ENCODE peak calls at places on chromosomes 1 and 21, in ten cellular contexts. One of them, this sample, is unnamed.

GRCh38 chr1:40788561-40789341 is 5.2 kb downstream of the KCNQ4 start:
- DNase-seq in GM06990: no peak
- DNase-seq in MCF 10A: no peak
- DNase-seq in PC-3: no peak
- DNase-seq in body of pancreas: no peak
- DNase-seq in cardiac fibroblast: no peak
- DNase-seq in type B pancreatic cell: no peak
- DNase-seq in GM23338: no peak
- DNase-seq in choroid plexus epithelial cell: no peak
- DNase-seq in foreskin fibroblast: no peak
- DNase-seq in this sample: no peak

GRCh38 chr1:198936371-198937083 is 297.7 kb downstream of the PTPRC start:
- DNase-seq in GM06990: no peak
- DNase-seq in MCF 10A: peak
- DNase-seq in PC-3: no peak
- DNase-seq in body of pancreas: no peak
- DNase-seq in cardiac fibroblast: peak
- DNase-seq in type B pancreatic cell: no peak
- DNase-seq in GM23338: no peak
- DNase-seq in choroid plexus epithelial cell: peak
- DNase-seq in foreskin fibroblast: peak
- DNase-seq in this sample: peak

GRCh38 chr1:216140650-216141547 is 282.3 kb downstream of the USH2A start:
- DNase-seq in GM06990: no peak
- DNase-seq in MCF 10A: no peak
- DNase-seq in PC-3: no peak
- DNase-seq in body of pancreas: no peak
- DNase-seq in cardiac fibroblast: peak
- DNase-seq in type B pancreatic cell: no peak
- DNase-seq in GM23338: no peak
- DNase-seq in choroid plexus epithelial cell: peak
- DNase-seq in foreskin fibroblast: peak
- DNase-seq in this sample: no peak

GRCh38 chr1:14100916-14101315 is 400.9 kb downstream of the PRDM2 start:
- DNase-seq in GM06990: no peak
- DNase-seq in MCF 10A: no peak
- DNase-seq in PC-3: no peak
- DNase-seq in body of pancreas: no peak
- DNase-seq in cardiac fibroblast: no peak
- DNase-seq in type B pancreatic cell: no peak
- DNase-seq in GM23338: no peak
- DNase-seq in choroid plexus epithelial cell: no peak
- DNase-seq in foreskin fibroblast: no peak
- DNase-seq in this sample: no peak

GRCh38 chr1:1115830-1116700 is at the start of gene C1orf159:
- DNase-seq in GM06990: peak
- DNase-seq in MCF 10A: peak
- DNase-seq in PC-3: peak
- DNase-seq in body of pancreas: peak
- DNase-seq in cardiac fibroblast: peak
- DNase-seq in type B pancreatic cell: peak
- DNase-seq in GM23338: peak
- DNase-seq in choroid plexus epithelial cell: peak
- DNase-seq in foreskin fibroblast: peak
- DNase-seq in this sample: peak

GRCh38 chr1:226365831-226366231 is 42.1 kb downstream of the PARP1 start:
- DNase-seq in GM06990: no peak
- DNase-seq in MCF 10A: peak
- DNase-seq in PC-3: peak
- DNase-seq in body of pancreas: no peak
- DNase-seq in cardiac fibroblast: peak
- DNase-seq in type B pancreatic cell: no peak
- DNase-seq in GM23338: no peak
- DNase-seq in choroid plexus epithelial cell: peak
- DNase-seq in foreskin fibroblast: peak
- DNase-seq in this sample: no peak

GRCh38 chr1:83849191-83850061 is 149.5 kb downstream of the TTLL7 start:
- DNase-seq in GM06990: peak
- DNase-seq in MCF 10A: no peak
- DNase-seq in PC-3: peak
- DNase-seq in body of pancreas: no peak
- DNase-seq in cardiac fibroblast: no peak
- DNase-seq in type B pancreatic cell: no peak
- DNase-seq in GM23338: no peak
- DNase-seq in choroid plexus epithelial cell: no peak
- DNase-seq in foreskin fibroblast: peak
- DNase-seq in this sample: no peak

GRCh38 chr1:182391362-182392044 is at the start of gene GLUL:
- DNase-seq in GM06990: peak
- DNase-seq in MCF 10A: peak
- DNase-seq in PC-3: peak
- DNase-seq in body of pancreas: peak
- DNase-seq in cardiac fibroblast: peak
- DNase-seq in type B pancreatic cell: peak
- DNase-seq in GM23338: peak
- DNase-seq in choroid plexus epithelial cell: peak
- DNase-seq in foreskin fibroblast: peak
- DNase-seq in this sample: peak

GRCh38 chr21:45724345-45724961 is 80.9 kb downstream of the PCBP3 start:
- DNase-seq in GM06990: no peak
- DNase-seq in MCF 10A: no peak
- DNase-seq in PC-3: no peak
- DNase-seq in body of pancreas: no peak
- DNase-seq in cardiac fibroblast: no peak
- DNase-seq in type B pancreatic cell: no peak
- DNase-seq in GM23338: no peak
- DNase-seq in choroid plexus epithelial cell: no peak
- DNase-seq in foreskin fibroblast: no peak
- DNase-seq in this sample: no peak

GRCh38 chr1:20366766-20367602 is 76.3 kb downstream of the VWA5B1 start:
- DNase-seq in GM06990: no peak
- DNase-seq in MCF 10A: no peak
- DNase-seq in PC-3: peak
- DNase-seq in body of pancreas: peak
- DNase-seq in cardiac fibroblast: peak
- DNase-seq in type B pancreatic cell: no peak
- DNase-seq in GM23338: peak
- DNase-seq in choroid plexus epithelial cell: peak
- DNase-seq in foreskin fibroblast: peak
- DNase-seq in this sample: peak

GRCh38 chr1:54404263-54404662 is 1.9 kb downstream of the SSBP3 start:
- DNase-seq in GM06990: no peak
- DNase-seq in MCF 10A: no peak
- DNase-seq in PC-3: no peak
- DNase-seq in body of pancreas: no peak
- DNase-seq in cardiac fibroblast: no peak
- DNase-seq in type B pancreatic cell: no peak
- DNase-seq in GM23338: no peak
- DNase-seq in choroid plexus epithelial cell: no peak
- DNase-seq in foreskin fibroblast: no peak
- DNase-seq in this sample: no peak

GRCh38 chr1:247115141-247115510 is 11.0 kb upstream of the ZNF669 start:
- DNase-seq in GM06990: no peak
- DNase-seq in MCF 10A: no peak
- DNase-seq in PC-3: no peak
- DNase-seq in body of pancreas: no peak
- DNase-seq in cardiac fibroblast: no peak
- DNase-seq in type B pancreatic cell: peak
- DNase-seq in GM23338: no peak
- DNase-seq in choroid plexus epithelial cell: no peak
- DNase-seq in foreskin fibroblast: no peak
- DNase-seq in this sample: no peak

GRCh38 chr1:247121382-247121781 is 17.2 kb upstream of the ZNF669 start:
- DNase-seq in GM06990: no peak
- DNase-seq in MCF 10A: no peak
- DNase-seq in PC-3: no peak
- DNase-seq in body of pancreas: no peak
- DNase-seq in cardiac fibroblast: no peak
- DNase-seq in type B pancreatic cell: peak
- DNase-seq in GM23338: no peak
- DNase-seq in choroid plexus epithelial cell: no peak
- DNase-seq in foreskin fibroblast: no peak
- DNase-seq in this sample: no peak

GRCh38 chr1:247115545-247115944 is 11.4 kb upstream of the ZNF669 start:
- DNase-seq in GM06990: no peak
- DNase-seq in MCF 10A: no peak
- DNase-seq in PC-3: no peak
- DNase-seq in body of pancreas: no peak
- DNase-seq in cardiac fibroblast: no peak
- DNase-seq in type B pancreatic cell: peak
- DNase-seq in GM23338: no peak
- DNase-seq in choroid plexus epithelial cell: no peak
- DNase-seq in foreskin fibroblast: no peak
- DNase-seq in this sample: no peak

GRCh38 chr1:247119600-247120407 is 15.6 kb upstream of the ZNF669 start:
- DNase-seq in GM06990: no peak
- DNase-seq in MCF 10A: no peak
- DNase-seq in PC-3: no peak
- DNase-seq in body of pancreas: no peak
- DNase-seq in cardiac fibroblast: no peak
- DNase-seq in type B pancreatic cell: peak
- DNase-seq in GM23338: no peak
- DNase-seq in choroid plexus epithelial cell: no peak
- DNase-seq in foreskin fibroblast: no peak
- DNase-seq in this sample: no peak

DNA sequence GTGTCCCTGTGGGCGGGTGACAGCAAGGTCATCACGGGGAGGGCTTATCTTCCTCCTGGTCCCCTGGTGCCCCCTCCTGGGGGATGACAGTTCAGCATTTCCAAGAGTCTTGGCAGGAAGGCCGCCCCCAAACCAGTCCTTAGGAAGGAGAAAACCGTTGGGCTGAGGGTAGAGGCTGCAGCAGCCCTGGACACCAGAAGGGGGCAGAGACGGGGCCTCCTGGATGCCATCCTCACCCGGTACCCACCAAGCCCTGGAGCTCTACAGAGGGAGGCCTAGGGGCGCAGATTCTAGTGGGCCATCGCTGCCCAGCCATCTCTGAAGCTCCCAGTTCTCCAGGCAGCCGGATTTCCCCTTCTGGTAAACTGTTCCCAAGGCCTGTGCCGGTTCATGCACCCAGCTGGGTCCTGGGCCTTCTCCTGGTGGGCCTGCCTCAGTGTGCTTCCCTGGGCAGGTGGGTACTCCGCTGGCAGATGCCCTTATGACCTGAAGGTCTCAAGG is 14.8 kb upstream of the ZNF669 start:
- DNase-seq in GM06990: peak
- DNase-seq in MCF 10A: peak
- DNase-seq in PC-3: peak
- DNase-seq in body of pancreas: no peak
- DNase-seq in cardiac fibroblast: peak
- DNase-seq in type B pancreatic cell: peak
- DNase-seq in GM23338: peak
- DNase-seq in choroid plexus epithelial cell: peak
- DNase-seq in foreskin fibroblast: peak
- DNase-seq in this sample: no peak
- TF ChIP-seq CTCF in GM06990: peak
- TF ChIP-seq CTCF in MCF 10A: peak
- TF ChIP-seq CTCF in PC-3: peak
- TF ChIP-seq CTCF in body of pancreas: no peak
- TF ChIP-seq CTCF in cardiac fibroblast: peak
- TF ChIP-seq CTCF in type B pancreatic cell: peak
- TF ChIP-seq CTCF in GM23338: peak
- TF ChIP-seq CTCF in choroid plexus epithelial cell: peak
- TF ChIP-seq CTCF in foreskin fibroblast: no peak
- TF ChIP-seq CTCF in this sample: peak

DNA sequence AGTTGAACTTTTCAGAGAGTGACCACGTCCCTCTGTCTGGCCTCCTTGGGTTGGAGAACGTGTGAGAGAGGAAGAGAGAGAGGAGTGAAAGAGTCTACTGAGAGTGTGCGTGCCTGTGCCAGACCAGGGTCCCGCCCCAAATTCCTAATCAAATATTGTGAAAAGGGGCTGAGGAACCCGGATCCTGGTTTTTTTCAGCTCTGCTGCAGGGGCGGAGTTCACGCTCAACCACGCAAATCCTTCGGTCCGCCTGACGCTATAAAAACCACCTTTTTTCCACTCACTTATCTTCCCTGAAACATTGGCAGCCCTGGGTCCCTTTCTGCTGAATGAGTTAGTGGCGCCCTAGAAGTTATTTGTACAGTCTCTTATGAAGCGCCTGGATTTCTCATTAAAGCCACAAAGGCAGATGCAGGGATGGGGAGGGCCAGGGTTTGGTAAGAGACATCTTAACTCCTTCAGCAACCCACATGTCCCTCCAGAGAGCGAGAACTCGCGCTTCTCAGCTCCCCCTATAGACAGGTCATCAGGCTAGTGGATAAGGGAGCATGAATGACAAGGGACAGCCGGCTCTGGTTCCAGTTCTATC is at the start of gene FMOD:
- DNase-seq in GM06990: no peak
- DNase-seq in MCF 10A: peak
- DNase-seq in PC-3: no peak
- DNase-seq in body of pancreas: peak
- DNase-seq in cardiac fibroblast: peak
- DNase-seq in type B pancreatic cell: no peak
- DNase-seq in GM23338: peak
- DNase-seq in choroid plexus epithelial cell: peak
- DNase-seq in foreskin fibroblast: peak
- DNase-seq in this sample: no peak
- TF ChIP-seq CTCF in GM06990: peak
- TF ChIP-seq CTCF in MCF 10A: peak
- TF ChIP-seq CTCF in PC-3: no peak
- TF ChIP-seq CTCF in body of pancreas: no peak
- TF ChIP-seq CTCF in cardiac fibroblast: peak
- TF ChIP-seq CTCF in type B pancreatic cell: no peak
- TF ChIP-seq CTCF in GM23338: peak
- TF ChIP-seq CTCF in choroid plexus epithelial cell: peak
- TF ChIP-seq CTCF in foreskin fibroblast: peak
- TF ChIP-seq CTCF in this sample: peak

DNA sequence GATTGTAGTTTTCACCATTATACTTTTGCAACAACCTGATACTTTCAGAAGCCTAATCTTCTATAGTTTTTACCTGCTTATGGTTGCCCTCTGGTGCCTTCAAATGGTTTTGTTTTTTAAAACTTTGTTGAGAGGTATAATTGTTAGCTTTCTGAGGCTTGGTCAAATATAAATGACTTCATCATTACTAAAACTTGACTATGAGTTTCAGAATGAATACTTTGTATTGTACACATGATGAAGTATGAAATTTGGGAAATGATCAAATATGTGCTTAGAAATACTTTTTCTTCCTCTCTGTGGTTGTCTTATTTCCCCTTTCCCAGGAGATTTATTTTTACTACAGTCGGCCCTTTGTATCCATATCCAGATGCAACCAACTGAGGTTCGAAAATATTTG is 151.8 kb upstream of the B3GALT2 start:
- DNase-seq in GM06990: peak
- DNase-seq in MCF 10A: peak
- DNase-seq in PC-3: peak
- DNase-seq in body of pancreas: no peak
- DNase-seq in cardiac fibroblast: peak
- DNase-seq in type B pancreatic cell: no peak
- DNase-seq in GM23338: no peak
- DNase-seq in choroid plexus epithelial cell: peak
- DNase-seq in foreskin fibroblast: peak
- DNase-seq in this sample: peak
- TF ChIP-seq CTCF in GM06990: peak
- TF ChIP-seq CTCF in MCF 10A: peak
- TF ChIP-seq CTCF in PC-3: peak
- TF ChIP-seq CTCF in body of pancreas: no peak
- TF ChIP-seq CTCF in cardiac fibroblast: peak
- TF ChIP-seq CTCF in type B pancreatic cell: no peak
- TF ChIP-seq CTCF in GM23338: peak
- TF ChIP-seq CTCF in choroid plexus epithelial cell: peak
- TF ChIP-seq CTCF in foreskin fibroblast: peak
- TF ChIP-seq CTCF in this sample: peak

GRCh38 chr1:171251741-171252300 is 3.5 kb downstream of the FMO1 start:
- DNase-seq in GM06990: no peak
- DNase-seq in MCF 10A: peak
- DNase-seq in PC-3: peak
- DNase-seq in body of pancreas: peak
- DNase-seq in cardiac fibroblast: peak
- DNase-seq in type B pancreatic cell: no peak
- DNase-seq in GM23338: peak
- DNase-seq in choroid plexus epithelial cell: peak
- DNase-seq in foreskin fibroblast: peak
- DNase-seq in this sample: no peak
- TF ChIP-seq CTCF in GM06990: peak
- TF ChIP-seq CTCF in MCF 10A: peak
- TF ChIP-seq CTCF in PC-3: peak
- TF ChIP-seq CTCF in body of pancreas: peak
- TF ChIP-seq CTCF in cardiac fibroblast: peak
- TF ChIP-seq CTCF in type B pancreatic cell: peak
- TF ChIP-seq CTCF in GM23338: peak
- TF ChIP-seq CTCF in choroid plexus epithelial cell: peak
- TF ChIP-seq CTCF in foreskin fibroblast: peak
- TF ChIP-seq CTCF in this sample: peak

This sample was measured in HFFc6.